ENCODE peak calls at places on chromosomes 11 and 22, in four cellular contexts. T is stimulated activated naive CD8-positive, alpha-beta T cell treated with anti-CD3 and anti-CD28 coated beads, Interleukin-15, amount 100 ng/mL, for 72 hours; W is anterior cingulate cortex; R is HEK293T. Y is an unnamed sample.

GRCh38 chr22:50545522-50546325 is at the start of gene KLHDC7B:
- DNase-seq in T (peak), W (no peak), R (no peak), Y (no peak)

GRCh38 chr11:75771646-75772410 is 3.2 kb downstream of the DGAT2 start:
- DNase-seq in T (no peak), W (no peak), R (no peak), Y (no peak)

GRCh38 chr11:38089728-38090127 is 1491.7 kb upstream of the RAG2 start:
- DNase-seq in T (no peak), W (no peak), R (no peak), Y (no peak)

GRCh38 chr11:66286699-66287098 is 2.2 kb downstream of the YIF1A start:
- DNase-seq in T (no peak), W (no peak), R (no peak), Y (no peak)

GRCh38 chr11:69498614-69499175 is 17.2 kb downstream of the LINC01488 start:
- DNase-seq in T (no peak), W (no peak), R (no peak), Y (no peak)

GRCh38 chr11:100632970-100633452 is 54.1 kb upstream of the ARHGAP42 start:
- DNase-seq in T (no peak), W (no peak), R (peak), Y (peak)

GRCh38 chr11:118609380-118610219 is 2.2 kb downstream of the PHLDB1 start:
- DNase-seq in T (peak), W (peak), R (no peak), Y (no peak)

GRCh38 chr22:24156146-24156914 is 25.0 kb upstream of the SUSD2 start:
- DNase-seq in T (peak), W (no peak), R (peak), Y (peak)

GRCh38 chr11:104964247-104964646 is 4.1 kb downstream of the CASP4 start:
- DNase-seq in T (no peak), W (no peak), R (no peak), Y (no peak)

GRCh38 chr11:60658409-60658808 is 41.0 kb upstream of the MS4A8 start:
- DNase-seq in T (no peak), W (no peak), R (no peak), Y (no peak)

GRCh38 chr22:27642104-27642800 is 159.3 kb downstream of the MN1 start:
- DNase-seq in T (no peak), W (peak), R (no peak), Y (peak)

GRCh38 chr11:57699813-57700212 is 12.2 kb downstream of the MED19 start:
- DNase-seq in T (no peak), W (no peak), R (no peak), Y (no peak)

GRCh38 chr11:44978961-44979331 is 28.3 kb upstream of the TP53I11 start:
- DNase-seq in T (no peak), W (no peak), R (no peak), Y (no peak)

GRCh38 chr22:36573815-36574350 is 44.9 kb upstream of the EIF3D start:
- DNase-seq in T (no peak), W (no peak), R (no peak), Y (no peak)

GRCh38 chr22:30017375-30017774 is 62.9 kb upstream of the HORMAD2 start:
- DNase-seq in T (no peak), W (no peak), R (no peak), Y (no peak)

GRCh38 chr22:25987948-25988347 is 181.3 kb upstream of the SEZ6L start:
- DNase-seq in T (peak), W (no peak), R (no peak), Y (no peak)

GRCh38 chr22:49026476-49027121 is 801.1 kb downstream of the BRD1 start:
- DNase-seq in T (no peak), W (no peak), R (no peak), Y (no peak)

GRCh38 chr11:70575396-70576060 is 177.2 kb downstream of the CTTN start:
- DNase-seq in T (no peak), W (no peak), R (no peak), Y (no peak)

GRCh38 chr22:39135092-39135896 is 17.2 kb downstream of the CBX7 start:
- DNase-seq in T (peak), W (no peak), R (peak), Y (no peak)

GRCh38 chr11:75508051-75508561 is 17.6 kb downstream of the GDPD5 start:
- DNase-seq in T (no peak), W (no peak), R (no peak), Y (no peak)

GRCh38 chr11:2084721-2085120 is 54.5 kb downstream of the IGF2 start:
- DNase-seq in T (no peak), W (no peak), R (no peak), Y (no peak)

GRCh38 chr22:22787805-22788459 is 99.7 kb upstream of the IGLL5 start:
- DNase-seq in T (peak), W (no peak), R (peak), Y (no peak)

GRCh38 chr11:7528514-7529049 is 14.8 kb downstream of the PPFIBP2 start:
- DNase-seq in T (no peak), W (no peak), R (no peak), Y (no peak)

GRCh38 chr11:28701760-28702449 is 593.7 kb downstream of the METTL15 start:
- DNase-seq in T (no peak), W (no peak), R (no peak), Y (no peak)

GRCh38 chr11:87421422-87421821 is 383.7 kb downstream of the TMEM135 start:
- DNase-seq in T (peak), W (no peak), R (peak), Y (peak)

GRCh38 chr11:7689239-7689638 is 15.9 kb upstream of the CYB5R2 start:
- DNase-seq in T (no peak), W (no peak), R (no peak), Y (no peak)

GRCh38 chr11:131670876-131671275 is 300.5 kb downstream of the NTM start:
- DNase-seq in T (no peak), W (no peak), R (no peak), Y (no peak)

GRCh38 chr11:539971-540481 is 2.7 kb downstream of the LRRC56 start:
- DNase-seq in T (no peak), W (no peak), R (no peak), Y (no peak)

GRCh38 chr22:41360126-41360525 is 21.6 kb upstream of the TEF start:
- DNase-seq in T (no peak), W (no peak), R (no peak), Y (no peak)

GRCh38 chr22:35517207-35517606 is 23.4 kb upstream of the RASD2 start:
- DNase-seq in T (no peak), W (no peak), R (no peak), Y (no peak)

GRCh38 chr11:83957038-83957900 is 671.1 kb upstream of the CCDC90B start:
- DNase-seq in T (no peak), W (no peak), R (no peak), Y (no peak)

GRCh38 chr11:112874959-112875358 is 86.3 kb upstream of the NCAM1 start:
- DNase-seq in T (no peak), W (no peak), R (no peak), Y (no peak)

GRCh38 chr11:126363706-126364245 is 8.3 kb downstream of the ST3GAL4 start:
- DNase-seq in T (no peak), W (peak), R (no peak), Y (no peak)